ENCODE peak calls at places on chromosomes 13 and 19, in four cellular contexts. One of them, this sample, is unnamed.

GRCh38 chr13:44331912-44332840 is 41.4 kb upstream of the SERP2 start:
- DNase-seq in stimulated activated CD8-positive, alpha-beta memory T cell treated with anti-CD3 and anti-CD28 coated beads, Interleukin-2, amount 100 ng/mL, for 48 hours: no peak
- DNase-seq in kidney glomerular epithelial cell: peak
- DNase-seq in stimulated activated CD4-positive, alpha-beta T cell treated with anti-CD3 and anti-CD28 coated beads, Interleukin-12 subunit alpha, Interleukin-12 subunit beta, amount 100 ng/mL, for 24 hours: no peak
- DNase-seq in this sample: peak

GRCh38 chr13:109569938-109570711 is 216.3 kb downstream of the IRS2 start:
- DNase-seq in stimulated activated CD8-positive, alpha-beta memory T cell treated with anti-CD3 and anti-CD28 coated beads, Interleukin-2, amount 100 ng/mL, for 48 hours: peak
- DNase-seq in kidney glomerular epithelial cell: no peak
- DNase-seq in stimulated activated CD4-positive, alpha-beta T cell treated with anti-CD3 and anti-CD28 coated beads, Interleukin-12 subunit alpha, Interleukin-12 subunit beta, amount 100 ng/mL, for 24 hours: peak
- DNase-seq in this sample: no peak

GRCh38 chr13:39655041-39655568 is 357 bp upstream of the COG6 start:
- DNase-seq in stimulated activated CD8-positive, alpha-beta memory T cell treated with anti-CD3 and anti-CD28 coated beads, Interleukin-2, amount 100 ng/mL, for 48 hours: no peak
- DNase-seq in kidney glomerular epithelial cell: no peak
- DNase-seq in stimulated activated CD4-positive, alpha-beta T cell treated with anti-CD3 and anti-CD28 coated beads, Interleukin-12 subunit alpha, Interleukin-12 subunit beta, amount 100 ng/mL, for 24 hours: no peak
- DNase-seq in this sample: no peak

GRCh38 chr19:917323-918151 is at the start of gene KISS1R:
- DNase-seq in stimulated activated CD8-positive, alpha-beta memory T cell treated with anti-CD3 and anti-CD28 coated beads, Interleukin-2, amount 100 ng/mL, for 48 hours: no peak
- DNase-seq in kidney glomerular epithelial cell: no peak
- DNase-seq in stimulated activated CD4-positive, alpha-beta T cell treated with anti-CD3 and anti-CD28 coated beads, Interleukin-12 subunit alpha, Interleukin-12 subunit beta, amount 100 ng/mL, for 24 hours: no peak
- DNase-seq in this sample: no peak

GRCh38 chr13:102038787-102039186 is 363.1 kb downstream of the FGF14 start:
- DNase-seq in stimulated activated CD8-positive, alpha-beta memory T cell treated with anti-CD3 and anti-CD28 coated beads, Interleukin-2, amount 100 ng/mL, for 48 hours: no peak
- DNase-seq in kidney glomerular epithelial cell: no peak
- DNase-seq in stimulated activated CD4-positive, alpha-beta T cell treated with anti-CD3 and anti-CD28 coated beads, Interleukin-12 subunit alpha, Interleukin-12 subunit beta, amount 100 ng/mL, for 24 hours: no peak
- DNase-seq in this sample: no peak

GRCh38 chr19:5436101-5436947 is 18.9 kb upstream of the ZNRF4 start:
- DNase-seq in stimulated activated CD8-positive, alpha-beta memory T cell treated with anti-CD3 and anti-CD28 coated beads, Interleukin-2, amount 100 ng/mL, for 48 hours: no peak
- DNase-seq in kidney glomerular epithelial cell: peak
- DNase-seq in stimulated activated CD4-positive, alpha-beta T cell treated with anti-CD3 and anti-CD28 coated beads, Interleukin-12 subunit alpha, Interleukin-12 subunit beta, amount 100 ng/mL, for 24 hours: no peak
- DNase-seq in this sample: peak

GRCh38 chr19:37519890-37520289 is 13.2 kb downstream of the ZNF793 start:
- DNase-seq in stimulated activated CD8-positive, alpha-beta memory T cell treated with anti-CD3 and anti-CD28 coated beads, Interleukin-2, amount 100 ng/mL, for 48 hours: no peak
- DNase-seq in kidney glomerular epithelial cell: no peak
- DNase-seq in stimulated activated CD4-positive, alpha-beta T cell treated with anti-CD3 and anti-CD28 coated beads, Interleukin-12 subunit alpha, Interleukin-12 subunit beta, amount 100 ng/mL, for 24 hours: no peak
- DNase-seq in this sample: no peak

GRCh38 chr19:16375157-16375935 is 50.7 kb downstream of the KLF2 start:
- DNase-seq in stimulated activated CD8-positive, alpha-beta memory T cell treated with anti-CD3 and anti-CD28 coated beads, Interleukin-2, amount 100 ng/mL, for 48 hours: no peak
- DNase-seq in kidney glomerular epithelial cell: no peak
- DNase-seq in stimulated activated CD4-positive, alpha-beta T cell treated with anti-CD3 and anti-CD28 coated beads, Interleukin-12 subunit alpha, Interleukin-12 subunit beta, amount 100 ng/mL, for 24 hours: no peak
- DNase-seq in this sample: no peak

GRCh38 chr13:111858571-111858970 is 208.4 kb upstream of the SOX1 start:
- DNase-seq in stimulated activated CD8-positive, alpha-beta memory T cell treated with anti-CD3 and anti-CD28 coated beads, Interleukin-2, amount 100 ng/mL, for 48 hours: no peak
- DNase-seq in kidney glomerular epithelial cell: no peak
- DNase-seq in stimulated activated CD4-positive, alpha-beta T cell treated with anti-CD3 and anti-CD28 coated beads, Interleukin-12 subunit alpha, Interleukin-12 subunit beta, amount 100 ng/mL, for 24 hours: no peak
- DNase-seq in this sample: no peak

GRCh38 chr13:100454876-100455275 is 133.7 kb downstream of the GGACT start:
- DNase-seq in stimulated activated CD8-positive, alpha-beta memory T cell treated with anti-CD3 and anti-CD28 coated beads, Interleukin-2, amount 100 ng/mL, for 48 hours: no peak
- DNase-seq in kidney glomerular epithelial cell: peak
- DNase-seq in stimulated activated CD4-positive, alpha-beta T cell treated with anti-CD3 and anti-CD28 coated beads, Interleukin-12 subunit alpha, Interleukin-12 subunit beta, amount 100 ng/mL, for 24 hours: no peak
- DNase-seq in this sample: no peak

GRCh38 chr19:1105873-1106840 is 2.4 kb downstream of the GPX4 start:
- DNase-seq in stimulated activated CD8-positive, alpha-beta memory T cell treated with anti-CD3 and anti-CD28 coated beads, Interleukin-2, amount 100 ng/mL, for 48 hours: no peak
- DNase-seq in kidney glomerular epithelial cell: no peak
- DNase-seq in stimulated activated CD4-positive, alpha-beta T cell treated with anti-CD3 and anti-CD28 coated beads, Interleukin-12 subunit alpha, Interleukin-12 subunit beta, amount 100 ng/mL, for 24 hours: no peak
- DNase-seq in this sample: no peak

GRCh38 chr19:23385404-23385803 is 9.9 kb downstream of the ZNF91 start:
- DNase-seq in stimulated activated CD8-positive, alpha-beta memory T cell treated with anti-CD3 and anti-CD28 coated beads, Interleukin-2, amount 100 ng/mL, for 48 hours: no peak
- DNase-seq in kidney glomerular epithelial cell: no peak
- DNase-seq in stimulated activated CD4-positive, alpha-beta T cell treated with anti-CD3 and anti-CD28 coated beads, Interleukin-12 subunit alpha, Interleukin-12 subunit beta, amount 100 ng/mL, for 24 hours: no peak
- DNase-seq in this sample: no peak

GRCh38 chr19:51417107-51417806 is at the start of gene SIGLEC10:
- DNase-seq in stimulated activated CD8-positive, alpha-beta memory T cell treated with anti-CD3 and anti-CD28 coated beads, Interleukin-2, amount 100 ng/mL, for 48 hours: peak
- DNase-seq in kidney glomerular epithelial cell: no peak
- DNase-seq in stimulated activated CD4-positive, alpha-beta T cell treated with anti-CD3 and anti-CD28 coated beads, Interleukin-12 subunit alpha, Interleukin-12 subunit beta, amount 100 ng/mL, for 24 hours: peak
- DNase-seq in this sample: no peak

GRCh38 chr19:18809149-18809978 is 18.3 kb upstream of the COMP start:
- DNase-seq in stimulated activated CD8-positive, alpha-beta memory T cell treated with anti-CD3 and anti-CD28 coated beads, Interleukin-2, amount 100 ng/mL, for 48 hours: no peak
- DNase-seq in kidney glomerular epithelial cell: no peak
- DNase-seq in stimulated activated CD4-positive, alpha-beta T cell treated with anti-CD3 and anti-CD28 coated beads, Interleukin-12 subunit alpha, Interleukin-12 subunit beta, amount 100 ng/mL, for 24 hours: no peak
- DNase-seq in this sample: no peak

This sample was measured in occipital lobe.